ENCODE peak calls at places on chromosome 1, in five cellular contexts. E, T, U, W and N are unnamed samples.

GRCh38 chr1:153968000-153968363 is 280 bp downstream of the CREB3L4 start:
- DNase-seq in E (no peak), T (no peak), U (no peak), W (no peak), N (peak)

GRCh38 chr1:162133566-162133965 is 64.1 kb downstream of the NOS1AP start:
- DNase-seq in E (no peak), T (no peak), U (no peak), W (no peak), N (no peak)

GRCh38 chr1:84632975-84633427 is 57.3 kb downstream of the SSX2IP start:
- DNase-seq in E (peak), T (no peak), U (no peak), W (no peak), N (peak)

GRCh38 chr1:228141082-228141870 is 1.2 kb downstream of the GUK1 start:
- DNase-seq in E (peak), T (peak), U (peak), W (no peak), N (no peak)

GRCh38 chr1:54245501-54245900 is 45.5 kb downstream of the MRPL37 start:
- DNase-seq in E (no peak), T (no peak), U (no peak), W (no peak), N (no peak)

GRCh38 chr1:235741294-235741693 is 91.7 kb upstream of the GNG4 start:
- DNase-seq in E (peak), T (no peak), U (no peak), W (no peak), N (peak)

GRCh38 chr1:98706173-98706848 is 44.8 kb downstream of the SNX7 start:
- DNase-seq in E (no peak), T (no peak), U (no peak), W (no peak), N (no peak)

GRCh38 chr1:198523183-198523942 is 17.1 kb downstream of the ATP6V1G3 start:
- DNase-seq in E (no peak), T (no peak), U (no peak), W (no peak), N (no peak)

GRCh38 chr1:220046052-220046930 is at the start of gene EPRS1:
- DNase-seq in E (peak), T (peak), U (peak), W (peak), N (peak)

GRCh38 chr1:44433209-44433608 is 28.2 kb downstream of the RNF220 start:
- DNase-seq in E (no peak), T (no peak), U (no peak), W (no peak), N (no peak)

GRCh38 chr1:23423415-23424170 is 955 bp downstream of the TCEA3 start:
- DNase-seq in E (peak), T (no peak), U (no peak), W (peak), N (no peak)

GRCh38 chr1:196115641-196116040 is 492.6 kb downstream of the KCNT2 start:
- DNase-seq in E (peak), T (no peak), U (peak), W (no peak), N (no peak)

GRCh38 chr1:92480813-92481597 is 5.7 kb downstream of the GFI1 start:
- DNase-seq in E (no peak), T (no peak), U (no peak), W (no peak), N (no peak)

GRCh38 chr1:27522860-27523665 is 33.1 kb upstream of the WASF2 start:
- DNase-seq in E (no peak), T (no peak), U (peak), W (peak), N (no peak)

GRCh38 chr1:213327318-213327667 is 276.3 kb downstream of the RPS6KC1 start:
- DNase-seq in E (no peak), T (no peak), U (peak), W (no peak), N (no peak)

GRCh38 chr1:5297878-5298239 is 643.5 kb downstream of the AJAP1 start:
- DNase-seq in E (no peak), T (no peak), U (no peak), W (no peak), N (no peak)

GRCh38 chr1:13829152-13829769 is 129.3 kb downstream of the PRDM2 start:
- DNase-seq in E (no peak), T (no peak), U (no peak), W (no peak), N (no peak)

GRCh38 chr1:109985251-109986053 is 887 bp downstream of the AHCYL1 start:
- DNase-seq in E (peak), T (no peak), U (no peak), W (no peak), N (no peak)

GRCh38 chr1:63984891-63985290 is 211.1 kb downstream of the ROR1 start:
- DNase-seq in E (no peak), T (no peak), U (no peak), W (no peak), N (no peak)

GRCh38 chr1:7296968-7297367 is 474.1 kb upstream of the VAMP3 start:
- DNase-seq in E (no peak), T (no peak), U (no peak), W (no peak), N (no peak)

GRCh38 chr1:103525607-103526507 is at the start of gene RNPC3:
- DNase-seq in E (peak), T (peak), U (peak), W (peak), N (peak)

GRCh38 chr1:234125283-234125682 is 220.8 kb downstream of the SLC35F3 start:
- DNase-seq in E (no peak), T (peak), U (no peak), W (no peak), N (no peak)

GRCh38 chr1:203129501-203130231 is 2.1 kb downstream of the ADORA1 start:
- DNase-seq in E (no peak), T (no peak), U (peak), W (no peak), N (peak)

DNA sequence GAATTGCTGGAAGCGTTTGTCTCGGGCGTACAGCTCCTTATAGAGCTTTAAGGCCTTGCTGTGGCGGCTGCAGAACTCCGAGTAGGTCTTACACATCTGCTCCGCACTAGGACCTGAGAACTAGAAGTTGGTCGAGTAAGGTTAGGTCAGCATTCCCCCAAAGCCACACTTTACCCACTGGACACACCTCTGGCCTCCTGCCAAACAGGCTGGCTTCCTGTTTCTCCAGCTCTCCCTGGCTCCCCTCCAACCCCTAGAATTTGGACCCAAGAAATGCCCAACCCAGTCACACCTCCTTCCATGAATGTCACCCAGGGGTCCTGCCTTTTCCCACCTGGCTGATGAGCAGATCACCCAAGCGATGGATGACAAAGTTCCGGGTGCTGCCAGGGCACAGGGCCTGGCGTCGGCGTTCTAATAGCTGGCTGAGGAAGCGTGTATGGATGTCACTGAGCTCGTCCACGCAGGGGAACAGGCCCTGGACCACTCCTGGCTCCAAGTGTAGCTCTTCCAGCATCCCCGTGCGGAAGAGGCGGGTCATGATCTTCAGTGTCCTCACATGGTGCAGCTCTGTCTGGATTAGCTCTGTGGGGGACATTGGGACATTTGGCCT is 15.6 kb downstream of the ARHGEF2 start:
- DNase-seq in E (no peak), T (no peak), U (peak), W (no peak), N (peak)
- H3K27ac ChIP-seq in E (peak), T (no peak), U (peak), W (peak), N (peak)

GRCh38 chr1:67761730-67762129 is 71.5 kb downstream of the GNG12 start:
- DNase-seq in E (no peak), T (no peak), U (no peak), W (no peak), N (no peak)

GRCh38 chr1:67761054-67761453 is 72.2 kb downstream of the GNG12 start:
- DNase-seq in E (no peak), T (no peak), U (no peak), W (no peak), N (no peak)

GRCh38 chr1:67760030-67760821 is 73.0 kb downstream of the GNG12 start:
- DNase-seq in E (peak), T (peak), U (peak), W (peak), N (peak)

GRCh38 chr1:67759066-67759465 is 74.1 kb downstream of the GADD45A start:
- DNase-seq in E (no peak), T (no peak), U (no peak), W (no peak), N (no peak)

DNA sequence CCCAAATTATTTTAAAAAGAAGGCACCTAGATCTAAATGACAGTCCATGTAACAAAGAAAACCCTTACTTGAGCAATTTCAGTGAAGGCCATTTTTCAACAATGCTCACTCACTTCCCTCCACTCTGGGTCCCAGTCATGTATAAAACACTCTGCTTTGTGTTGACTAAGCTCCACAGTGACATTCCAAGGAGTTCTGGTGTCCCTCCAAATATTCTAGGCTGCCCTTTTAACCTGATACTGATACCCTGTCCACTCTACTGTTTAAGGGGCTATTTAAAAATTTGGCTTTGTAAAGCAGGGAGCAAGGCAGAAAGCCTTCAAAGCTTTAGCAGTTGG is 73.6 kb downstream of the GNG12 start:
- DNase-seq in E (no peak), T (no peak), U (no peak), W (no peak), N (no peak)
- H3K27ac ChIP-seq in E (peak), T (peak), U (no peak), W (no peak), N (peak)

DNA sequence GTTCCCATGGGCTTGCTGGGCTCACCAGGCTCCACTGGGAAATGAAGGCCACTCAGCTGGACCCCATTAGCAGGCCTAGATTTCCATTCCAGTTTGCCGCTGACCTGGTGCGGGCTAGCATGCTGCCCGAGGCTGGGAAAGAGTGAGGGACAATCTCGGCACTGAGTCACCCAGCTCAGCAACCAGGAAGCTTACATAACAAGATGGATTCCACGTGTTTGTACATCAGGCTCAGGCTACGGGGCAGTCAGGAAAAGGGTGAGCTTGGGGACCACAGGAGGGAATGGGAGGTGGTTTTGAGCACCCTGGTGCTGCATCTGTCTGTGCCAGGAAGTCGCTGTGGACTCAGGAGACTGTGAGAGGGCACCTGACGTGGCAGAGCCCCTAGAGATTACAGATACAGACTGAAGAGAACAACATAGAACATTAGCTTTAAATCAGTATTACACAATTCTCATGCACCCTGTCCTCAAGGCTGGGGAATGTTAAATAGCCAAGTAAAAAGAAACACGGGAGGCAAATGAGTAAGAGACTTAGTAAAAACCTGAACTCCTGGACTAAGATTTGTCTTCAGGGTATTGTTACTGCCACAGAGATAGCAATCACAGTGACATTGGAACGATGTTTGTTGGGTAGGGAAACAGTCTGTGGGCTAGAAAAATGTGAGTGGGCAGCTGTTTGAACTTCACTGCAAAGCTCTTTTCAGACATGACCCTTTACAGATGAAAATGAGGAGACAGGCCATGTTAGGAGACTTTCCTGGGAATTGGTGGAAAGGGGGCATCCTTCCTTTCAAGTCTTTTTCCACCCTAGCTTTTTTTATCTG is 51.1 kb downstream of the GLUL start:
- DNase-seq in E (no peak), T (no peak), U (peak), W (no peak), N (no peak)
- H3K27ac ChIP-seq in E (no peak), T (no peak), U (no peak), W (no peak), N (no peak)

DNA sequence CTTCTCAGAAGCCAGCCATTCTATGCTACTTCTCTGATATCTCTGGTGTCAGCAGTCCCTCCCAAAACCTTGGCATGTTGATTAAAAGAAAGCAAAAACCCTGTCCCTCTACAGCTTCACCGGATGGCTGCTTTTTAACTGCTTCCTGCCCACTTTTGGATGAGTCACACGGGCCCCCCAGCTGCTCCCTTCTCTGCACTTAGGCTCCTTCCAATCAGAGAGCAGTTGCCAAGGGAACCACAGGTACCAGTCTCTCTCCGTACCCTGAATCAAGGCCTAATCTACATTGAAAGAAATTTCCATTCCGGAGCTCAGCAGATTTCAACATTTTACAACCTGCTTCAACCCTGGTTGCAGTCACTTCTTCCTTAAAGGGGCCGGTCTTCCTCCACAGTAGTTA is 70.6 kb upstream of the GJB5 start:
- DNase-seq in E (no peak), T (no peak), U (no peak), W (no peak), N (no peak)
- H3K27ac ChIP-seq in E (no peak), T (no peak), U (no peak), W (no peak), N (no peak)

DNA sequence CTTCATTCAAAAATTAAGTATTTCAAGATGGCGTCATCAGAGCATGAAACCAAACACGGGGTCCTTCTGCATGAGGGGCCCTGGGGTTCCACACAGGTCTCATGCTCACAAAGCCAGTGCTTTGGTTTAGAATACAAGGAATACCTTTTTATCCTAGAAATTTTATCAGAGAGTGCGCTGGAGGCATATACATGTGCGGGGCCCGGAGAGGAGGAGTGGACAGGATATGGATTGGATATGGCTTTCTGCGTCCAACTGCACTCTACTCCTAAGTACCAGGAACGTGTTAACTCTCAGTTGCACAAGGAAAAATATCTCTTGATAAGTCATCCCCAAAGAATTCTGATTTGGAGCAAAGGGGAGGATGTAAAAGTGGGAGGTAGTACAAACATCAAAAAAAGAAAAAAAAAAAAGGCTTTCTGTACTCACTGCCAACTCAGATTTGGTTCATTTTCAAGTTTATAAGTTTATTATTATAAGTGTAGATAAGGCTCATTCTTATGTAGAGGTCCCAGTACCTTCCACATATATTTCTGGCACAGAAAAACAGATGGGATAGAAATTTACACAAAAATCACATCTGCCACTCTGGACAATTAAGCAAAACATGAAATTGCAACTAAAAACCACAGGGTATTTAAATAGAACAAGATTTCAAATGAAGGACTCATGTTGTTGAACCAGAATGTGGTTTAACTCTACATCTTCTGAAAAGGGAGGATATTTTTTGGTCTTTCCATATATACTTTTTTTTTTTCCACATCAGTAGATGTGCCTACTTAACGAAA is 208.5 kb downstream of the PBX1 start:
- DNase-seq in E (no peak), T (peak), U (no peak), W (no peak), N (peak)
- H3K27ac ChIP-seq in E (no peak), T (peak), U (peak), W (no peak), N (peak)

DNA sequence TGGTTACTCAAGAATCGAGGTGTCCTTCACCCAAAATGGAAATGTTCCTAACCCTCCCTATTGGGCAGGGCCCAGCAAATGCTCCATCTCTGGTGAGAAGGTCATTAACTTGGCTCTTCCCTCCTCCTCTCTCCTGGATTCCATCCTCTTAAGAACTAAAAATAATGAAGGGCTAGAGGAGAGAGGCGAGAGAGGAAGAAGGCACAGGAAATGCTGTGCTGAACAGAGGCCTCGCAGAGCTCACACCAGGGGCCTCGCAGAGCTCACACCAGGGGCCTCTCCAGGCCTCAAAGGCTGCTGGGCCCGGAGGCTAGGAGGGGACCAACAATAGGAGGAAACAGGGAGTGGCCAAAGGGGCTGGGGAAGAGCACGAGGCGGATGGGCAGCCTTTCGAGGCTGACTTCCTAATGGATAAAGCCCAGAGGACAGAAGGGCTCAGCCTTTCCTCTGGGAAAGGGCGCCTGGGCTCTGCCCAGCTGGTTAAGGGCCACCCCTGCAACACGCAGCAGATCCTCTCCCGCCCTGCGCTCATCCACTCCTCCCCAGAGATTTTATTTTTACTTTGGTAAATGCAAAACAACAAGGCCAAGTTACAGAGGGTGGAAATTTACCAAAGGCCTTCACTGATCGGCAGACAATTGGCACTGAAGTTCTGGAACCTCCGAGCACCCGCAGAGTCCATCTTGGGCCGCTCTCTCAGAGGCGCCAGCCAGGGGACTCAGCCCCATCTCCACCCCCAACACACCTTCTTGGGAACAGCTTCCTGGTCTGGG is 78.5 kb downstream of the ITPKB start:
- DNase-seq in E (no peak), T (no peak), U (peak), W (no peak), N (no peak)
- H3K27ac ChIP-seq in E (no peak), T (peak), U (peak), W (no peak), N (no peak)

GRCh38 chr1:39116116-39116607 is 88.3 kb upstream of the MACF1 start:
- DNase-seq in E (no peak), T (no peak), U (no peak), W (no peak), N (no peak)
- H3K27ac ChIP-seq in E (no peak), T (no peak), U (no peak), W (no peak), N (peak)